ENCODE peak calls at places on chromosomes 2 and 18, in four cellular contexts. G is sigmoid colon, S is GM13976, Z is EL. M is an unnamed sample.
A peak's percentile ranks its signal among the peaks of the same experiment; 100 is the strongest.

GRCh38 chr2:51969349-51969748 is 937.4 kb upstream of the NRXN1 start:
- DNase-seq in G (no peak), S (no peak), Z (no peak), M (no peak)

GRCh38 chr18:36828157-36828629 is 609 bp downstream of the TPGS2 start:
- DNase-seq in S (no peak), G (peak; percentile 63), Z (peak; percentile 64), M (no peak)

GRCh38 chr18:6734746-6735430 is 5.4 kb downstream of the ARHGAP28 start:
- DNase-seq in S (no peak), G (no peak), Z (no peak), M (no peak)

GRCh38 chr2:65350714-65351113 is 81.7 kb downstream of the SPRED2 start:
- DNase-seq in G (no peak), S (peak; percentile 59), Z (no peak), M (peak; percentile 49)

GRCh38 chr2:5188636-5189035 is 503.5 kb upstream of the SOX11 start:
- DNase-seq in S (no peak), G (no peak), Z (no peak), M (no peak)

GRCh38 chr2:146461068-146461467 is 1383.8 kb upstream of the ACVR2A start:
- DNase-seq in G (no peak), S (no peak), Z (no peak), M (no peak)

GRCh38 chr2:6916736-6917070 is 509 bp upstream of the RNF144A start:
- DNase-seq in G (no peak), S (no peak), Z (no peak), M (no peak)

GRCh38 chr2:127107622-127107999 is 657 bp upstream of the BIN1 start:
- DNase-seq in G (peak; percentile 62), Z (no peak), S (no peak), M (no peak)

GRCh38 chr2:240319855-240320560 is 115.5 kb upstream of the GPC1 start:
- DNase-seq in G (no peak), S (peak; percentile 25), Z (peak; percentile 92), M (no peak)

GRCh38 chr18:61443311-61443710 is 110.1 kb downstream of the CDH20 start:
- DNase-seq in G (no peak), Z (no peak), S (no peak), M (no peak)

GRCh38 chr2:155393406-155393805 is 694.9 kb downstream of the KCNJ3 start:
- DNase-seq in G (no peak), Z (no peak), S (no peak), M (no peak)

GRCh38 chr18:9868857-9869712 is 16.7 kb upstream of the TXNDC2 start:
- DNase-seq in G (no peak), S (no peak), Z (no peak), M (no peak)

GRCh38 chr2:102635317-102635716 is 16.0 kb downstream of the SLC9A2 start:
- DNase-seq in G (no peak), S (no peak), Z (no peak), M (no peak)

GRCh38 chr18:37346048-37346447 is 219.6 kb downstream of the CELF4 start:
- DNase-seq in G (no peak), Z (no peak), S (no peak), M (no peak)

GRCh38 chr2:74080346-74080745 is 67.4 kb downstream of the BOLA3 start:
- DNase-seq in Z (no peak), S (peak; percentile 69), G (no peak), M (peak; percentile 53)

GRCh38 chr2:123993728-123994323 is 31.3 kb upstream of the CNTNAP5 start:
- DNase-seq in G (peak; percentile 64), Z (peak; percentile 0), S (no peak), M (peak; percentile 10)

GRCh38 chr2:118047273-118047898 is 33.5 kb upstream of the CCDC93 start:
- DNase-seq in S (no peak), G (no peak), Z (peak; percentile 18), M (no peak)

GRCh38 chr2:185628985-185629384 is 109.6 kb upstream of the FSIP2 start:
- DNase-seq in S (no peak), G (no peak), Z (peak; percentile 5), M (no peak)

GRCh38 chr2:159706385-159706980 is 5.8 kb upstream of the MARCHF7 start:
- DNase-seq in G (no peak), Z (no peak), S (no peak), M (no peak)

GRCh38 chr2:216082805-216083204 is 1.1 kb downstream of the TMEM169 start:
- DNase-seq in Z (no peak), G (no peak), S (peak; percentile 36), M (no peak)

GRCh38 chr2:163987175-163987574 is 251.4 kb upstream of the FIGN start:
- DNase-seq in Z (no peak), S (no peak), G (no peak), M (no peak)

GRCh38 chr2:118638453-118638852 is 209.0 kb downstream of the EN1 start:
- DNase-seq in G (no peak), Z (no peak), S (no peak), M (no peak)

GRCh38 chr2:189221811-189222210 is 42.2 kb upstream of the COL5A2 start:
- DNase-seq in G (no peak), S (no peak), Z (peak; percentile 73), M (no peak)

GRCh38 chr2:10278763-10279471 is 23.8 kb upstream of the HPCAL1 start:
- DNase-seq in G (peak; percentile 46), S (no peak), Z (no peak), M (no peak)

GRCh38 chr2:110790907-110791306 is 58.5 kb downstream of the ACOXL start:
- DNase-seq in S (no peak), Z (no peak), G (no peak), M (no peak)

GRCh38 chr2:65311049-65311448 is 83.4 kb downstream of the ACTR2 start:
- DNase-seq in Z (no peak), S (no peak), G (no peak), M (no peak)

GRCh38 chr2:102672124-102672786 is 52.9 kb downstream of the SLC9A2 start:
- DNase-seq in Z (no peak), S (no peak), G (no peak), M (no peak)

GRCh38 chr2:237289134-237289533 is 124.8 kb downstream of the COL6A3 start:
- DNase-seq in G (peak; percentile 73), S (no peak), Z (no peak), M (no peak)

GRCh38 chr2:74559912-74560311 is 5.4 kb downstream of the DOK1 start:
- DNase-seq in Z (no peak), G (no peak), S (no peak), M (no peak)

GRCh38 chr2:26347286-26347865 is 787 bp upstream of the ADGRF3 start:
- DNase-seq in G (no peak), Z (peak; percentile 26), S (no peak), M (no peak)